ENCODE peak calls at places on chromosome 1, in seven cellular contexts. I, E, V, Y, Q, D and P are unnamed samples.

GRCh38 chr1:207186503-207186902 is 82.5 kb downstream of the C4BPA start:
- DNase-seq in Q (peak; percentile 20), V (no peak), D (no peak), I (peak; percentile 83), E (no peak), Y (no peak), P (no peak)

GRCh38 chr1:2972011-2972878 is 49.0 kb upstream of the ACTRT2 start:
- DNase-seq in E (no peak), V (no peak), Y (peak; percentile 57), D (no peak), Q (no peak), I (no peak), P (no peak)

GRCh38 chr1:210815641-210816040 is 318.3 kb downstream of the KCNH1 start:
- DNase-seq in I (no peak), E (no peak), Y (no peak), V (no peak), D (no peak), Q (no peak), P (no peak)

GRCh38 chr1:232988572-232989040 is 38.2 kb downstream of the NTPCR start:
- DNase-seq in E (no peak), V (no peak), Y (no peak), Q (peak; percentile 57), D (no peak), I (peak; percentile 28), P (no peak)

GRCh38 chr1:245871881-245872280 is 635.2 kb downstream of the SMYD3 start:
- DNase-seq in V (no peak), Y (no peak), I (no peak), D (no peak), Q (no peak), E (no peak), P (no peak)

GRCh38 chr1:57279909-57280666 is 143.8 kb downstream of the DAB1 start:
- DNase-seq in Q (peak; percentile 97), Y (no peak), E (no peak), V (no peak), D (no peak), I (no peak), P (no peak)

GRCh38 chr1:153842006-153842471 is 66.8 kb downstream of the SLC27A3 start:
- DNase-seq in E (no peak), V (no peak), D (no peak), I (peak; percentile 15), Y (no peak), Q (no peak), P (peak; percentile 71)

GRCh38 chr1:8752921-8753713 is 64.3 kb downstream of the RERE start:
- DNase-seq in Y (no peak), D (no peak), V (no peak), Q (no peak), I (no peak), E (no peak), P (no peak)

GRCh38 chr1:29426701-29427279 is 190.5 kb downstream of the PTPRU start:
- DNase-seq in Y (no peak), V (no peak), Q (peak; percentile 13), E (no peak), I (no peak), D (no peak), P (no peak)

GRCh38 chr1:204859885-204860284 is 10.8 kb upstream of the NFASC start:
- DNase-seq in V (no peak), E (no peak), I (no peak), Q (no peak), Y (no peak), D (no peak), P (no peak)

GRCh38 chr1:178023181-178023618 is 53.3 kb upstream of the SEC16B start:
- DNase-seq in V (no peak), Q (no peak), E (no peak), Y (no peak), D (no peak), I (no peak), P (no peak)

GRCh38 chr1:234862944-234863515 is 253.1 kb upstream of the IRF2BP2 start:
- DNase-seq in V (no peak), Y (no peak), I (peak; percentile 36), E (no peak), Q (peak; percentile 69), D (no peak), P (no peak)

GRCh38 chr1:119327436-119328155 is 41.0 kb upstream of the HAO2 start:
- DNase-seq in V (no peak), I (no peak), E (no peak), Y (peak; percentile 62), D (peak; percentile 64), Q (no peak), P (peak; percentile 47)

GRCh38 chr1:45001011-45001481 is 10.1 kb downstream of the HECTD3 start:
- DNase-seq in Q (no peak), I (no peak), V (no peak), Y (peak; percentile 73), E (no peak), D (no peak), P (no peak)

GRCh38 chr1:118788372-118788955 is 199.7 kb downstream of the TBX15 start:
- DNase-seq in Y (no peak), V (no peak), Q (peak; percentile 3), E (no peak), I (peak; percentile 91), D (no peak), P (no peak)

GRCh38 chr1:25675729-25676476 is 59.3 kb downstream of the MAN1C1 start:
- DNase-seq in E (no peak), Q (peak; percentile 3), I (no peak), D (no peak), V (no peak), Y (peak; percentile 52), P (no peak)

GRCh38 chr1:227661495-227661894 is 73.6 kb downstream of the JMJD4 start:
- DNase-seq in E (no peak), I (no peak), D (no peak), Y (no peak), V (no peak), Q (no peak), P (no peak)
- H3K27ac ChIP-seq in E (no peak overlapping the region), I (no peak overlapping the region), D (no peak overlapping the region), Y (no peak overlapping the region), V (no peak overlapping the region), Q (no peak overlapping the region), P (no peak overlapping the region)

GRCh38 chr1:12773438-12773837 is at the start of gene PRAMEF12:
- DNase-seq in E (no peak), D (no peak), I (no peak), Y (no peak), V (no peak), Q (no peak), P (no peak)
- H3K27ac ChIP-seq in E (no peak within 1 kb of the TSS), D (no peak within 1 kb of the TSS), I (no peak within 1 kb of the TSS), Y (no peak within 1 kb of the TSS), V (no peak within 1 kb of the TSS), Q (no peak within 1 kb of the TSS), P (no peak within 1 kb of the TSS)

GRCh38 chr1:102566182-102566581 is 542.1 kb downstream of the COL11A1 start:
- DNase-seq in I (no peak), Y (no peak), D (no peak), V (no peak), Q (no peak), E (no peak), P (no peak)

DNA sequence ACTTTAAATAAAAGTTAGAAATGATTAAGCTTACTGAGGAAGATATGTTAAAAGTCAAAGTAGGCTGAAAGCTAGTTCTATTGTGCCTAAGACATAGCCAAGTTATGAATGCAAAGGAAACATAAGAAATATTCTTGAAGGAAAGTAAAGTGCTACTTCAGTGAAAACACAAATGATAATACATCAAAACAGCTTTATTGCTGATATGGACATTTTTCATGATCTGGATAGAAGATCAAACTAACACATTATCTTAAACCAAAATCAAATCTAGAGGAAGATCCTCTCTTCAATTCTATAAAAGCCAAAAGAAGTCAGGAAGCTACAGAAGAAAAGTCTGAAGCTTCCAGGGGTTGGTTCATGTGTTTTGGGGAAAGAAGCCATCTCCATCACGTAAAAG is 545.9 kb downstream of the COL11A1 start:
- DNase-seq in Q (no peak), V (no peak), E (no peak), I (no peak), Y (no peak), D (no peak), P (no peak)
- H3K27ac ChIP-seq in Q (no peak overlapping the region), V (no peak overlapping the region), E (no peak overlapping the region), I (no peak overlapping the region), Y (no peak overlapping the region), D (no peak overlapping the region), P (no peak overlapping the region)

GRCh38 chr1:151546006-151546925 is 6.2 kb downstream of the TUFT1 start:
- DNase-seq in E (no peak), Y (no peak), V (no peak), Q (no peak), D (no peak), I (no peak), P (no peak)
- H3K27ac ChIP-seq in E (peak overlapping the region; percentile 78), Y (no peak overlapping the region), V (peak overlapping the region; percentile 91), Q (no peak overlapping the region), D (no peak overlapping the region), I (no peak overlapping the region), P (no peak overlapping the region)

DNA sequence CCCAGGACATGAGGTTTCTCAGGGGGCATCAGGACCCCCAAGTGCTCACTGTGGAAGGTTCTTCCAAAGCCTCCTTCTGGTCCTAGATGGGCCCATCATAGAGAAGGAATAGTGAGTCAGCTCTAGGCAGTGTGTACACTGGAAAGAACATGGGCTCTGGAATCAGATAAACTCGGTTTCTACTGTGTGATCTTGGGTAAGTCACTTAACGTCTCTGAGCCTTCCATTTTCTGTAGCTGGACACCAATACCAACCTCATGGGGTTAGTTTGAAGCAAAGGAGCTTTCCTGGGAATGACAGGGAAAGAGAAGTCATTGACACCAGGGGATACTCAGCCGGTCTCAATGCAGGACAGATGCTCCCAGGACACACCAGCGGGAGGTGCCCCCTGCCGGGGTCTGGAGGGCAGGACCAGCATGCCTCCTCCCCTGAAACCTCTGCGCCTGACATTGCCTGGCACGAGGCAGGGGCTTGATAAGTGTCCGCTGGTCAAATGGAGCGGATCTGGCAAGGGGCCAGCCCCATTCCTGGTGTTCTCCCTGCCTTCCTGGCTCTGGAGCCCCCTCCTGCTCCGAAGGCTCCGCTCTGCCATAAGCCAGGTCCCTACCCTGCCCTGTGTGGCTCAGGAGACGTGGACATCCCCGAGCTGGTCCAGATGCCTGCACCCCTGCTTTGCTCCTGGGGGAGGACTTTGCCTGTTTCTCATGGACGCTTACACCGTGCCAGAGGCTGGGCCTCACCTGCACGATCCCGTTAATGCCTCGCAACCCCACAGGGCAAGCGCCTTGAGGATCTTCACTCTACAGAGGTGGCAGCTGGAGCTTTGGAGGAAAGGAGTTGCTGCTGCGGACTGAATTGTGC is 52.8 kb downstream of the EDN2 start:
- DNase-seq in E (no peak), Y (no peak), V (no peak), D (peak; percentile 30), I (no peak), Q (no peak), P (no peak)
- H3K27ac ChIP-seq in E (peak overlapping the region; percentile 51), Y (no peak overlapping the region), V (peak overlapping the region; percentile 90), D (no peak overlapping the region), I (no peak overlapping the region), Q (no peak overlapping the region), P (no peak overlapping the region)